ENCODE peak calls at places on chromosome 21, in eight cellular contexts. L is Caco-2, V is activated T-cell treated with anti-CD3 and anti-CD28 coated beads for 24 hours, U is ovary, W is neuronal stem cell, M is tibial nerve, Q is fibroblast of lung, F is neural progenitor cell. K is an unnamed sample.

GRCh38 chr21:34592573-34592972 is 22.3 kb downstream of the RCAN1 start:
- DNase-seq in L (no peak), W (no peak), F (no peak), V (no peak), U (no peak), M (no peak), Q (no peak), K (no peak)

GRCh38 chr21:31887596-31887920 is 14.7 kb downstream of the HUNK start:
- DNase-seq in W (no peak), Q (no peak), V (no peak), M (no peak), L (no peak), F (no peak), U (no peak), K (no peak)

GRCh38 chr21:14543983-14544382 is 2.1 kb downstream of the SAMSN1 start:
- DNase-seq in U (no peak), W (no peak), L (no peak), F (no peak), Q (no peak), V (no peak), M (no peak), K (no peak)

GRCh38 chr21:15549671-15550070 is 180.1 kb upstream of the USP25 start:
- DNase-seq in Q (no peak), F (no peak), U (no peak), L (no peak), M (no peak), V (no peak), W (no peak), K (no peak)

GRCh38 chr21:45059121-45059520 is 15.3 kb upstream of the ADARB1 start:
- DNase-seq in L (no peak), Q (no peak), V (no peak), U (no peak), W (no peak), M (no peak), F (no peak), K (no peak)

GRCh38 chr21:34330055-34330454 is 33.8 kb upstream of the KCNE2 start:
- DNase-seq in M (no peak), V (no peak), U (no peak), Q (no peak), F (no peak), W (no peak), L (no peak), K (no peak)

GRCh38 chr21:38386967-38387366 is 111.3 kb downstream of the ERG start:
- DNase-seq in V (no peak), W (no peak), L (no peak), M (no peak), F (no peak), Q (no peak), U (no peak), K (no peak)

GRCh38 chr21:25188639-25189038 is 418.6 kb downstream of the MRPL39 start:
- DNase-seq in U (no peak), W (no peak), L (no peak), V (no peak), M (no peak), Q (no peak), F (no peak), K (no peak)

GRCh38 chr21:36825683-36826082 is 126.8 kb downstream of the SIM2 start:
- DNase-seq in M (no peak), L (no peak), U (no peak), W (no peak), V (no peak), Q (no peak), F (no peak), K (no peak)

K was measured in A549.